ENCODE peak calls at places on chromosomes 7 and 10, in six cellular contexts. One of them, this sample, is unnamed.

GRCh38 chr7:111499027-111499426 is 63.3 kb downstream of the IMMP2L start:
- DNase-seq in colonic mucosa: no peak
- DNase-seq in cardiac fibroblast: peak
- DNase-seq in GM13976: no peak
- DNase-seq in ACHN: peak
- DNase-seq in GM06990: no peak
- DNase-seq in this sample: no peak

GRCh38 chr10:120456626-120457430 is at the start of gene PLPP4:
- DNase-seq in colonic mucosa: no peak
- DNase-seq in cardiac fibroblast: no peak
- DNase-seq in GM13976: peak
- DNase-seq in ACHN: peak
- DNase-seq in GM06990: peak
- DNase-seq in this sample: no peak

GRCh38 chr10:45514283-45515270 is 140.6 kb downstream of the ALOX5 start:
- DNase-seq in colonic mucosa: no peak
- DNase-seq in cardiac fibroblast: peak
- DNase-seq in GM13976: no peak
- DNase-seq in ACHN: no peak
- DNase-seq in GM06990: no peak
- DNase-seq in this sample: no peak

GRCh38 chr7:21507627-21508343 is 35.1 kb upstream of the DNAH11 start:
- DNase-seq in colonic mucosa: peak
- DNase-seq in cardiac fibroblast: peak
- DNase-seq in GM13976: no peak
- DNase-seq in ACHN: peak
- DNase-seq in GM06990: no peak
- DNase-seq in this sample: peak

GRCh38 chr10:22550732-22551131 is 163.6 kb downstream of the PIP4K2A start:
- DNase-seq in colonic mucosa: peak
- DNase-seq in cardiac fibroblast: peak
- DNase-seq in GM13976: no peak
- DNase-seq in ACHN: peak
- DNase-seq in GM06990: no peak
- DNase-seq in this sample: peak

GRCh38 chr7:26704786-26705185 is 159.6 kb downstream of the SKAP2 start:
- DNase-seq in colonic mucosa: no peak
- DNase-seq in cardiac fibroblast: peak
- DNase-seq in GM13976: no peak
- DNase-seq in ACHN: no peak
- DNase-seq in GM06990: no peak
- DNase-seq in this sample: no peak

GRCh38 chr7:77246031-77246430 is 46.4 kb upstream of the FGL2 start:
- DNase-seq in colonic mucosa: no peak
- DNase-seq in cardiac fibroblast: no peak
- DNase-seq in GM13976: no peak
- DNase-seq in ACHN: no peak
- DNase-seq in GM06990: no peak
- DNase-seq in this sample: no peak

GRCh38 chr7:84354030-84354429 is 159.4 kb upstream of the SEMA3A start:
- DNase-seq in colonic mucosa: no peak
- DNase-seq in cardiac fibroblast: no peak
- DNase-seq in GM13976: no peak
- DNase-seq in ACHN: no peak
- DNase-seq in GM06990: no peak
- DNase-seq in this sample: no peak

GRCh38 chr10:43255644-43256431 is 11.0 kb downstream of the RASGEF1A start:
- DNase-seq in colonic mucosa: peak
- DNase-seq in cardiac fibroblast: peak
- DNase-seq in GM13976: peak
- DNase-seq in ACHN: peak
- DNase-seq in GM06990: no peak
- DNase-seq in this sample: no peak

GRCh38 chr7:17633099-17633498 is 307.2 kb downstream of the SNX13 start:
- DNase-seq in colonic mucosa: no peak
- DNase-seq in cardiac fibroblast: peak
- DNase-seq in GM13976: no peak
- DNase-seq in ACHN: no peak
- DNase-seq in GM06990: no peak
- DNase-seq in this sample: no peak

GRCh38 chr10:20105931-20106330 is 289.7 kb downstream of the PLXDC2 start:
- DNase-seq in colonic mucosa: no peak
- DNase-seq in cardiac fibroblast: peak
- DNase-seq in GM13976: no peak
- DNase-seq in ACHN: peak
- DNase-seq in GM06990: no peak
- DNase-seq in this sample: no peak

GRCh38 chr7:92904292-92905131 is 68.1 kb upstream of the CDK6 start:
- DNase-seq in colonic mucosa: no peak
- DNase-seq in cardiac fibroblast: peak
- DNase-seq in GM13976: peak
- DNase-seq in ACHN: peak
- DNase-seq in GM06990: peak
- DNase-seq in this sample: no peak